ENCODE peak calls at places on chromosomes 13 and 19, in seven cellular contexts. I is B cell, Q is activated B cell treated with CpG ODN at 0.5 μM for 24 hours, C is HFFc6, U is osteocyte, T is A549, W is progenitor cell of endocrine pancreas. H is an unnamed sample.

GRCh38 chr19:17125728-17126677 is 50.4 kb downstream of the MYO9B start:
- DNase-seq in W (no peak), C (no peak), U (no peak), Q (peak), T (no peak), I (peak), H (no peak)

GRCh38 chr19:9018163-9018875 is 8.1 kb upstream of the MUC16 start:
- DNase-seq in T (peak), I (no peak), Q (no peak), C (no peak), W (no peak), U (no peak), H (no peak)

GRCh38 chr19:28862238-28862637 is 350.7 kb downstream of the UQCRFS1 start:
- DNase-seq in C (no peak), T (no peak), Q (no peak), I (no peak), U (no peak), W (no peak), H (no peak)

GRCh38 chr13:24746618-24747247 is 17.2 kb upstream of the RNF17 start:
- DNase-seq in T (peak), U (peak), Q (no peak), W (peak), C (no peak), I (no peak), H (no peak)

GRCh38 chr13:59094149-59094548 is 1069.6 kb downstream of the DIAPH3 start:
- DNase-seq in C (no peak), U (no peak), I (no peak), T (no peak), W (no peak), Q (no peak), H (no peak)

GRCh38 chr19:38725469-38726283 is 18.6 kb downstream of the CAPN12 start:
- DNase-seq in W (no peak), I (no peak), C (no peak), T (no peak), Q (no peak), U (no peak), H (no peak)

GRCh38 chr13:25170554-25171107 is 1.5 kb downstream of the AMER2 start:
- DNase-seq in I (no peak), U (peak), Q (no peak), T (no peak), W (peak), C (no peak), H (no peak)

GRCh38 chr19:32345261-32346207 is at the start of gene ZNF507:
- DNase-seq in T (peak), U (peak), C (peak), Q (peak), W (peak), I (peak), H (no peak)

GRCh38 chr13:23449386-23450162 is 16.1 kb upstream of the SACS start:
- DNase-seq in C (no peak), T (no peak), I (no peak), U (peak), W (no peak), Q (no peak), H (no peak)

GRCh38 chr13:101570410-101570809 is 117.9 kb downstream of the ITGBL1 start:
- DNase-seq in U (no peak), W (no peak), I (no peak), T (peak), Q (no peak), C (no peak), H (no peak)

GRCh38 chr13:84962849-84963248 is 836.4 kb downstream of the SLITRK6 start:
- DNase-seq in Q (no peak), C (no peak), W (no peak), U (no peak), I (no peak), T (no peak), H (no peak)

GRCh38 chr19:57269515-57270250 is 10.6 kb upstream of the ZNF460 start:
- DNase-seq in U (peak), I (no peak), C (peak), W (no peak), Q (no peak), T (no peak), H (peak)

GRCh38 chr19:19546751-19547162 is 8.7 kb downstream of the CILP2 start:
- DNase-seq in U (no peak), W (no peak), T (no peak), C (no peak), Q (no peak), I (no peak), H (no peak)

GRCh38 chr13:49308104-49308875 is 60.6 kb downstream of the CDADC1 start:
- DNase-seq in C (no peak), I (no peak), U (no peak), W (no peak), Q (no peak), T (no peak), H (peak)

GRCh38 chr13:110444226-110444653 is 117.3 kb downstream of the RAB20 start:
- DNase-seq in Q (no peak), T (no peak), U (no peak), W (no peak), I (no peak), C (peak), H (no peak)

GRCh38 chr19:30882411-30883005 is 466.7 kb downstream of the TSHZ3 start:
- DNase-seq in Q (no peak), I (no peak), U (no peak), C (no peak), T (no peak), W (no peak), H (no peak)

GRCh38 chr13:78608254-78608704 is 4.9 kb upstream of the POU4F1 start:
- DNase-seq in I (no peak), Q (no peak), C (no peak), T (no peak), U (no peak), W (no peak), H (no peak)

DNA sequence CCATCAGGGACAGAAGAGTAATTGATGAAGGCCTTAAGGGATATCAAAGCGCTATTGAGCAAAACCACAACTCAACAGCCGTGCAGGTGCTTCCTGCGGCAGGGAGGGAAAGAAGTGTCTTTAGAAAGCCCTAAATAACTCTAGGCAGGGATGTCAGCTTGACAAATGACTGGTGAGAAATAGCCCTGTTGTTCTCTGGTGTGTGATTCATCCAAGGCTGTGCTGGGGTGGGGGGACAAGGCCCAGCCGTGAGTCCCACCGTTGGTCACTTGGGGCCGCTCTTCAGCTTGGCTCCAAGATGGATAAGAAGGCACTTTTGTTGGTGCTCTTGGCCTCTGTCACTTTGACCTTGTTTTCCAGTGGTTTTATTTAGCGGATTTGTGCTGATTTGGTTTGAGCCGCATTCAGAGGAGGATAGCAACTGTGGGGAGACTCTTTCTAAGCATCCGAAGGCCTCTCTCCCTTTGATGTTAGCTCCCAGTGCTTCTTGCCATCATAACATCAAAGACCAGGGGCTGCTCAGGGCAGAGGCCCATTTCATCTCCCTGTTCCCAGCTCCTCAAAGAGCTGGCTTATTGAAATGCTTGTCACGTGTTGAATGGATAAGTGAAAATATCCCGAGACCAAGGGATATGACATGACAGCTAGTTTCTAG is 130.3 kb upstream of the SERP2 start:
- DNase-seq in T (peak), U (no peak), Q (no peak), W (no peak), I (peak), C (peak), H (no peak)
- TF ChIP-seq CTCF in T (no peak), U (peak), Q (no peak), W (peak), I (peak), C (peak), H (peak)

GRCh38 chr13:22229916-22230315 is 559.0 kb downstream of the FGF9 start:
- DNase-seq in Q (no peak), T (no peak), W (no peak), U (no peak), C (no peak), I (no peak), H (no peak)

GRCh38 chr13:22235950-22236290 is 565.0 kb downstream of the FGF9 start:
- DNase-seq in W (no peak), T (no peak), C (no peak), Q (no peak), I (no peak), U (no peak), H (no peak)

GRCh38 chr13:22235285-22235949 is 564.5 kb downstream of the FGF9 start:
- DNase-seq in W (no peak), U (no peak), Q (no peak), T (no peak), C (no peak), I (no peak), H (no peak)

GRCh38 chr13:22227895-22228294 is 557.0 kb downstream of the FGF9 start:
- DNase-seq in C (no peak), I (no peak), T (no peak), Q (no peak), U (no peak), W (no peak), H (no peak)

DNA sequence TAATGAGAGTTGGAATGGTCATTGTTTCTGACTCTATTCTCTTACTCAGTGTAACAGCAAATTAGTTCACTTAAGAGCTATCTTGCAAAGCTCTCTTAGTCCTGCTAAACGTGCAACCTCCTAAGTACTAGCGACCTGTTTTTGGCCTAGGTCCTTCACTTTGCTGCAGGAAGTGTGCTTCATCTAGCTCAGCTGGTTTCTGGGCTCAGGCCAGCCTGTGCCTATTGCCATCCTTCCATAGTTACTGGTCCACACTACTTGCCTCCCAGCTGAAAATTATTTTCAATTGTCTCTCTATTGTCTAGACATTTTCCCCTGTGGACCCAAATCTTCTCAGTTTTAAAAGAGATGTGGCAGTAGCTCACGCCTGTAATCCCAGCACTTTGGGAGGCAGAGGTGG is 561.3 kb downstream of the FGF9 start:
- DNase-seq in W (no peak), Q (no peak), C (no peak), U (no peak), T (no peak), I (no peak), H (no peak)
- TF ChIP-seq CTCF in W (no peak), Q (no peak), C (no peak), U (no peak), T (no peak), I (no peak), H (no peak)

DNA sequence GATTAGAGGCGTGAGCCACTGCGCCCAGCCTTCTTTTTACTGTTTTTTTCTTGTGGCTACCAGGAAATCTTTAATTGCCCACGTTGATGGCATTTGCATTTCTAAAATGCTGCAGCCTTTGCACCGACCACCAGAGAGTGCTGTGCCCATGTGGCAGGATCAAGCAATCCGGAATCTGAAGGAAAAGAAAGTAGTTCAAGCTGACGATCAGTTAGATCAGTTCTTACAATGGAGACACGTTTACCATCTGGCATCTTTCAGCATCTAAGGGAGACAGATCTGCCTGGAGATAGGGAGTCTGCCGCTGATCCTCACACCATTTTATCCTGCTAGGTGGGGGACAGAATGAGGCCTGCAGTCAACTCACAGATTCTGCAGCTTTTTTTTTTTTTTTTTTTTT is 19.9 kb downstream of the TINCR start:
- DNase-seq in U (no peak), Q (no peak), I (no peak), C (peak), T (peak), W (no peak), H (no peak)
- TF ChIP-seq CTCF in U (peak), Q (no peak), I (no peak), C (peak), T (peak), W (peak), H (peak)

GRCh38 chr19:3751236-3751635 is 10.3 kb downstream of the APBA3 start:
- DNase-seq in C (no peak), T (no peak), U (no peak), Q (no peak), W (no peak), I (no peak), H (no peak)

GRCh38 chr19:3746371-3747056 is 15.0 kb downstream of the APBA3 start:
- DNase-seq in I (no peak), U (no peak), T (no peak), Q (no peak), C (no peak), W (no peak), H (no peak)

GRCh38 chr19:3750211-3750610 is 11.3 kb downstream of the APBA3 start:
- DNase-seq in T (no peak), U (no peak), W (no peak), I (no peak), Q (no peak), C (no peak), H (no peak)

GRCh38 chr19:3745363-3746045 is 16.0 kb downstream of the APBA3 start:
- DNase-seq in Q (no peak), I (no peak), T (no peak), W (no peak), U (no peak), C (no peak), H (no peak)

DNA sequence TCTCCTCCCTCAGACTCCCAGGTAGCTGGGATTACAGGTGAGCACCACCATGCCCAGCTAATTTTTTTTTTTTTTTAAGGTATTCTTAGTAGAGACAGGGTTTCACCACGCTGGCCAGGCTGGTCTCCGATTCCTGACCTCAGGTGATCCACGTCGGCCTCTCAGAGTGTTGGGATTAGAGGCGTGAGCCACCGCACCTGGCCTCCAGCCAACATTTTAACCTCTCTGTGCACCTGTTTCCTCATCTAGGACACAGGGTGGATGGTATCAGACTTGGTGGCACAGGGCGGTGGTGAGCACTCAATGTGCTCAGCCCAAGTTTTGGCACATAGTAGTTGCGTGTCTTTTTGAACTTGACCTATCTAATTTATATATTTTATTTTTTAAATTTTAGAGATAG is 12.5 kb downstream of the APBA3 start:
- DNase-seq in U (no peak), W (no peak), C (no peak), T (no peak), I (no peak), Q (no peak), H (no peak)
- TF ChIP-seq CTCF in U (no peak), W (no peak), C (no peak), T (no peak), I (no peak), Q (no peak), H (no peak)

DNA sequence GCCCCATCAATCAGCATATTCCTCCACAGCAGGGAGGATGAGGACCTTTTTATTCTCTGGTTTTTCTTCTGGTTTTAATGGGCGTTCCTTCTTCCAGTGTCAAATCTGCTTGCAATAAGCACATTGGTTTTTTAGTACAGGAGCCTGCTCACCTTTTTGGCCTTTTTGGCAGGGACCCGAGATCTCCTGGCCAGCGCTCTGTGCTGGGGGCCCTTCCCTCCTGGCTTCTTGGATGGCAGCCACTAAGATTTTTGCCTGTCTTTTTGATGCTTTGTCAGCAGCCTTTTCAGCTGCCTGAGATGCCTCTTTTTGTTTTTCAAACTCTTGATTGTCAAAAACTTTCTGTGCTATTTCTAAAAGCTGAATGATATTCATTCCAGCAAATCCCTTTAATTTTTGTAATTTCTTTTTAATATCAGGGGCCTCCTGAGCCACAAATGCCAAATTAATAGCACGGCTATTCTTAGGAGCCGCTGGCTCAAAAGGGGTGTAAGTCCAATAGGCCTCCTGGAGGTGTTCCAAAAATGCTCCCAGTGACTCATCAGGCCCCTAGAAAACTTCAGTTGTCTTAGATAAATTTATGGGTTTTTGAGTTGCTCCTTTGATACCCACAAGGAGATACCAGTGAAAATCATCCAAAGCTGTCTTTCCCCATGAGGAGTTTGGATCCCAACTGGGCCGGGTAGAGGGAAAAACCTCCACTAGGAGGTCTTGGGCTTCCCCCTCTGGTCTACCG is 73.0 kb downstream of the ZNF100 start:
- DNase-seq in U (no peak), I (no peak), T (no peak), W (no peak), C (no peak), Q (no peak), H (no peak)
- TF ChIP-seq CTCF in U (no peak), I (no peak), T (no peak), W (no peak), C (no peak), Q (no peak), H (no peak)

GRCh38 chr19:41366089-41366488 is 2.1 kb upstream of the B9D2 start:
- DNase-seq in C (no peak), W (no peak), T (peak), U (no peak), I (no peak), Q (no peak), H (no peak)
- TF ChIP-seq CTCF in C (peak), W (peak), T (peak), U (no peak), I (peak), Q (no peak), H (no peak)

GRCh38 chr19:13228561-13228960 is 78.3 kb downstream of the IER2 start:
- DNase-seq in W (no peak), C (no peak), Q (no peak), I (no peak), U (no peak), T (peak), H (no peak)
- TF ChIP-seq CTCF in W (no peak), C (no peak), Q (no peak), I (no peak), U (no peak), T (no peak), H (no peak)

GRCh38 chr19:2454199-2454961 is 2.4 kb downstream of the LMNB2 start:
- DNase-seq in C (no peak), I (no peak), T (no peak), Q (no peak), U (no peak), W (no peak), H (no peak)

GRCh38 chr19:2451138-2451537 is 5.6 kb downstream of the LMNB2 start:
- DNase-seq in I (no peak), T (no peak), U (no peak), Q (no peak), W (no peak), C (no peak), H (no peak)

GRCh38 chr19:2449019-2449418 is 7.7 kb downstream of the LMNB2 start:
- DNase-seq in Q (no peak), T (no peak), C (no peak), I (no peak), U (no peak), W (no peak), H (no peak)

GRCh38 chr19:2453431-2454025 is 3.2 kb downstream of the LMNB2 start:
- DNase-seq in W (no peak), U (no peak), Q (no peak), I (no peak), C (no peak), T (no peak), H (no peak)

DNA sequence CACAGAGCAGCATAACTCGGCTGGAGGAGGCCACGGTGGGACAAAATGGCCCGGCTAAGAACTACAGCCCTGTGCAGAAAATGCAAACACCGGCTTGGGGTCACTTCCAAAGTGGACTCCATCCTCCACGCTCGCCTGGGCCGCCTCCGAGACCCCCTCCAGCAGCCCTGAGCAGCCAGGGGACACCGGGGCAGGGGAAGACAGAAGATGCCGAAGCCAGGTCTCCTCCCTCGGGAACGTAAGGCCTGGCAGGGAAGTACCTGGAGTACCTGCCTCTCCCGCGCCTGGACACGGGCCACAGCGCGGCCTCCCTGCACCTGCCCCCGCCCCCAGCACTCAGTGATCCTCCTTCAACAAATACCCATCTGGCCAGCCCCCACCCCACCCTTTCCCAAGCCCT is 5.0 kb downstream of the LMNB2 start:
- DNase-seq in I (no peak), U (no peak), Q (no peak), T (no peak), C (no peak), W (no peak), H (no peak)
- TF ChIP-seq CTCF in I (no peak), U (no peak), Q (no peak), T (no peak), C (no peak), W (no peak), H (no peak)

DNA sequence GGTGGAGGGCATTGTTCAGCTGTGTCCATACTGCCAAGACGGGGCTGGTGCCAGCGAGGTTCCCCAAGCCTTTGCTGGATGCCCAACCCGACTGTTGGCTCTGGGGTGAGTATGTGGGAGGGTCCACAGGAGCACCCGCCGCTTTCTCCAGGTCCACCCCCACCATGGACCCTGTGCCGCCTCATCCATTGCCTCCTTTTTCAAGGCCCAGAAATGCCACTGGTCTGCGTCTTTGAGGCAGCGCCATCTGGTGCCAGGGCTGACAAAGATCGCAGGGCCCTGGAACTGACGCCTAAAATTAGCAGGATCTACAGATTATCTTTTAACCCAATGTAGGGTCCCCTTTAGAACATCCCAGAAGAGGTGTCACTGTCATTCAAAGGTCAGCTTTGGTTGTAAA is 34.6 kb downstream of the NFIX start:
- DNase-seq in Q (no peak), I (no peak), U (no peak), W (no peak), T (no peak), C (no peak), H (no peak)
- TF ChIP-seq CTCF in Q (no peak), I (peak), U (peak), W (no peak), T (peak), C (peak), H (peak)

H was measured in AG09319.